ENCODE peak calls at places on chromosomes 16 and 17, in eight cellular contexts. One of them, this sample, is unnamed.
A peak's percentile ranks its signal among the peaks of the same experiment; 100 is the strongest.

GRCh38 chr17:36002631-36003030 is 1.3 kb upstream of the CCL15 start:
- DNase-seq in endothelial cell of umbilical vein: no peak
- DNase-seq in heart right ventricle: no peak
- DNase-seq in mucosa of descending colon: no peak
- DNase-seq in stomach: no peak
- DNase-seq in transverse colon: no peak
- DNase-seq in endodermal cell: no peak
- DNase-seq in GM23248: no peak
- DNase-seq in this sample: no peak

GRCh38 chr17:34116306-34116705 is 138.8 kb upstream of the CCL2 start:
- DNase-seq in endothelial cell of umbilical vein: no peak
- DNase-seq in heart right ventricle: no peak
- DNase-seq in mucosa of descending colon: no peak
- DNase-seq in stomach: no peak
- DNase-seq in transverse colon: no peak
- DNase-seq in endodermal cell: peak; percentile 35
- DNase-seq in GM23248: no peak
- DNase-seq in this sample: no peak

GRCh38 chr17:59620518-59621259 is 994 bp downstream of the CLTC start:
- DNase-seq in endothelial cell of umbilical vein: peak; percentile 45
- DNase-seq in heart right ventricle: peak; percentile 35
- DNase-seq in mucosa of descending colon: peak; percentile 63
- DNase-seq in stomach: peak; percentile 49
- DNase-seq in transverse colon: peak; percentile 49
- DNase-seq in endodermal cell: peak; percentile 80
- DNase-seq in GM23248: peak; percentile 68
- DNase-seq in this sample: no peak

GRCh38 chr17:65154770-65155589 is 17.8 kb downstream of the RGS9 start:
- DNase-seq in endothelial cell of umbilical vein: peak; percentile 35
- DNase-seq in heart right ventricle: no peak
- DNase-seq in mucosa of descending colon: peak; percentile 32
- DNase-seq in stomach: no peak
- DNase-seq in transverse colon: no peak
- DNase-seq in endodermal cell: no peak
- DNase-seq in GM23248: peak; percentile 67
- DNase-seq in this sample: no peak

GRCh38 chr17:81514735-81515529 is 2.3 kb upstream of the ACTG1 start:
- DNase-seq in endothelial cell of umbilical vein: peak; percentile 55
- DNase-seq in heart right ventricle: peak; percentile 81
- DNase-seq in mucosa of descending colon: peak; percentile 93
- DNase-seq in stomach: peak; percentile 87
- DNase-seq in transverse colon: peak; percentile 90
- DNase-seq in endodermal cell: peak; percentile 96
- DNase-seq in GM23248: peak; percentile 88
- DNase-seq in this sample: peak; percentile 53

GRCh38 chr17:81254955-81255717 is 16.0 kb downstream of the NDUFAF8 start:
- DNase-seq in endothelial cell of umbilical vein: peak; percentile 64
- DNase-seq in heart right ventricle: peak; percentile 85
- DNase-seq in mucosa of descending colon: peak; percentile 87
- DNase-seq in stomach: peak; percentile 96
- DNase-seq in transverse colon: peak; percentile 87
- DNase-seq in endodermal cell: peak; percentile 93
- DNase-seq in GM23248: peak; percentile 83
- DNase-seq in this sample: peak; percentile 86

GRCh38 chr16:23563186-23563585 is 5.7 kb downstream of the UBFD1 start:
- DNase-seq in endothelial cell of umbilical vein: no peak
- DNase-seq in heart right ventricle: no peak
- DNase-seq in mucosa of descending colon: no peak
- DNase-seq in stomach: no peak
- DNase-seq in transverse colon: no peak
- DNase-seq in endodermal cell: no peak
- DNase-seq in GM23248: no peak
- DNase-seq in this sample: no peak

GRCh38 chr17:10824874-10825273 is 13.0 kb downstream of the PIRT start:
- DNase-seq in endothelial cell of umbilical vein: no peak
- DNase-seq in heart right ventricle: no peak
- DNase-seq in mucosa of descending colon: no peak
- DNase-seq in stomach: no peak
- DNase-seq in transverse colon: no peak
- DNase-seq in endodermal cell: no peak
- DNase-seq in GM23248: no peak
- DNase-seq in this sample: no peak

GRCh38 chr16:11233727-11234376 is 22.2 kb downstream of the SOCS1 start:
- DNase-seq in endothelial cell of umbilical vein: no peak
- DNase-seq in heart right ventricle: no peak
- DNase-seq in mucosa of descending colon: no peak
- DNase-seq in stomach: no peak
- DNase-seq in transverse colon: peak; percentile 34
- DNase-seq in endodermal cell: peak; percentile 64
- DNase-seq in GM23248: no peak
- DNase-seq in this sample: no peak

GRCh38 chr16:19601083-19601976 is 45.8 kb downstream of the VPS35L start:
- DNase-seq in endothelial cell of umbilical vein: peak; percentile 60
- DNase-seq in heart right ventricle: no peak
- DNase-seq in mucosa of descending colon: no peak
- DNase-seq in stomach: no peak
- DNase-seq in transverse colon: peak; percentile 13
- DNase-seq in endodermal cell: peak; percentile 78
- DNase-seq in GM23248: peak; percentile 64
- DNase-seq in this sample: no peak

GRCh38 chr16:17412221-17412620 is 58.5 kb downstream of the XYLT1 start:
- DNase-seq in endothelial cell of umbilical vein: no peak
- DNase-seq in heart right ventricle: no peak
- DNase-seq in mucosa of descending colon: no peak
- DNase-seq in stomach: no peak
- DNase-seq in transverse colon: no peak
- DNase-seq in endodermal cell: no peak
- DNase-seq in GM23248: peak; percentile 52
- DNase-seq in this sample: no peak

GRCh38 chr16:61929801-61930200 is 106.4 kb downstream of the CDH8 start:
- DNase-seq in endothelial cell of umbilical vein: no peak
- DNase-seq in heart right ventricle: no peak
- DNase-seq in mucosa of descending colon: no peak
- DNase-seq in stomach: no peak
- DNase-seq in transverse colon: no peak
- DNase-seq in endodermal cell: no peak
- DNase-seq in GM23248: no peak
- DNase-seq in this sample: no peak

GRCh38 chr17:38325221-38325851 is 18.4 kb downstream of the GPR179 start:
- DNase-seq in endothelial cell of umbilical vein: no peak
- DNase-seq in heart right ventricle: no peak
- DNase-seq in mucosa of descending colon: no peak
- DNase-seq in stomach: no peak
- DNase-seq in transverse colon: no peak
- DNase-seq in endodermal cell: peak; percentile 59
- DNase-seq in GM23248: no peak
- DNase-seq in this sample: peak; percentile 22

GRCh38 chr17:58840820-58841612 is 85.4 kb downstream of the PPM1E start:
- DNase-seq in endothelial cell of umbilical vein: peak; percentile 30
- DNase-seq in heart right ventricle: no peak
- DNase-seq in mucosa of descending colon: no peak
- DNase-seq in stomach: no peak
- DNase-seq in transverse colon: no peak
- DNase-seq in endodermal cell: no peak
- DNase-seq in GM23248: no peak
- DNase-seq in this sample: no peak

DNA sequence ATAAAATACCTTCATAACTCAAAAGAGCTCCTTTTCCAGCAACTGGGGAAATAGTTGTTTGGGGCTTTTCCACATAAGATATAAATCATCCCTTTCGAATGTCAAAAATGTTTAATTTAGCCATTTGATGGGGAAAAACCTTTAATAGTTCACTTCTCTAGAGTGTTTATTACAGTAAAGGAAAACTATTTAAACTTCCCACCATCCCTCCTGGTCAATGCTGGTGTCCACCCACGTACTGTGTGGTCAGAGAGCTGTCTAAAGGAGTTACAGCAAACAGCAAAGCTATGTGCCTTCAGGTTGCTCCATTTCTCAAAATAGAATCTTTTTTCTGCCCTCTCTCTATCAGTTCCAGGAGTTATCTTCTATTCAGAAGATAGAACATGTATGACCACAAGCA is 33.5 kb downstream of the KANSL1 start:
- DNase-seq in endothelial cell of umbilical vein: no peak
- DNase-seq in heart right ventricle: no peak
- DNase-seq in mucosa of descending colon: no peak
- DNase-seq in stomach: no peak
- DNase-seq in transverse colon: no peak
- DNase-seq in endodermal cell: no peak
- DNase-seq in GM23248: peak; percentile 87
- DNase-seq in this sample: no peak
- H3K4me1 ChIP-seq in endothelial cell of umbilical vein: peaks cover 49% of the 10 kb centered on the region
- H3K4me1 ChIP-seq in heart right ventricle: peaks cover 89% of the 10 kb centered on the region
- H3K4me1 ChIP-seq in mucosa of descending colon: peaks cover 33% of the 10 kb centered on the region
- H3K4me1 ChIP-seq in stomach: peaks cover 65% of the 10 kb centered on the region
- H3K4me1 ChIP-seq in transverse colon: peaks cover 89% of the 10 kb centered on the region
- H3K4me1 ChIP-seq in endodermal cell: peaks cover 7% of the 10 kb centered on the region
- H3K4me1 ChIP-seq in GM23248: peaks cover 50% of the 10 kb centered on the region
- H3K4me1 ChIP-seq in this sample: peaks cover 51% of the 10 kb centered on the region

DNA sequence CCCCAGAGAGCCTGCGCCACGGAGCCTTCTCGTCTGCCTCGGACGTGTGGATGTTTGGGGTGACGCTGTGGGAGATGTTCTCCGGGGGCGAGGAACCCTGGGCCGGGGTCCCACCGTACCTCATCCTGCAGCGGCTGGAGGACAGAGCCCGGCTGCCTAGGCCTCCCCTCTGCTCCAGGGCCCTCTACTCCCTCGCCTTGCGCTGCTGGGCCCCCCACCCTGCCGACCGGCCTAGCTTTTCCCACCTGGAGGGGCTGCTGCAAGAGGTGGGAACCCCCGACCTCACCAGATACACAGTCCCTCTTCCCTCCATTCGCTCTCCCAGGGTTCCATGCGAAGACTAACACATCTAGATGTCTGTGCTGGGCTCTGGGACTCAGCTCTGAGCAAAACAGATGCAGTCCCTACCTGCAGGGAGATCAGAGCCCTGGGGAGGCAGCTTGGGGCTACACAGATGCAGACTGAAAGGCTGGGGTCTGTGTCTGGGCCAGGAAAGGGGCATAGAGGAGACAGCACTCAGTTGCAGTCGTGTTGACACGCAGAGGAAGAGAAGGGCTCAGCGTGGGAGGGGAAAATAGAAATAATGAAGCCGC is 3.7 kb downstream of the TNK1 start:
- DNase-seq in endothelial cell of umbilical vein: no peak
- DNase-seq in heart right ventricle: no peak
- DNase-seq in mucosa of descending colon: no peak
- DNase-seq in stomach: no peak
- DNase-seq in transverse colon: no peak
- DNase-seq in endodermal cell: peak; percentile 62
- DNase-seq in GM23248: no peak
- DNase-seq in this sample: no peak
- H3K4me3 ChIP-seq in endothelial cell of umbilical vein: peak overlapping the region; percentile 34
- H3K4me3 ChIP-seq in heart right ventricle: peak overlapping the region; percentile 47
- H3K4me3 ChIP-seq in mucosa of descending colon: no peak overlapping the region
- H3K4me3 ChIP-seq in stomach: peak overlapping the region; percentile 43
- H3K4me3 ChIP-seq in transverse colon: peak overlapping the region; percentile 31
- H3K4me3 ChIP-seq in endodermal cell: no peak overlapping the region
- H3K4me3 ChIP-seq in GM23248: no peak overlapping the region
- H3K4me3 ChIP-seq in this sample: no peak overlapping the region

GRCh38 chr17:28940142-28940541 is 11.2 kb downstream of the PHF12 start:
- DNase-seq in endothelial cell of umbilical vein: no peak
- DNase-seq in heart right ventricle: no peak
- DNase-seq in mucosa of descending colon: no peak
- DNase-seq in stomach: no peak
- DNase-seq in transverse colon: no peak
- DNase-seq in endodermal cell: no peak
- DNase-seq in GM23248: no peak
- DNase-seq in this sample: no peak
- H3K4me1 ChIP-seq in endothelial cell of umbilical vein: peaks cover 17% of the 10 kb centered on the region
- H3K4me1 ChIP-seq in heart right ventricle: peaks cover 81% of the 10 kb centered on the region
- H3K4me1 ChIP-seq in mucosa of descending colon: peaks cover 19% of the 10 kb centered on the region
- H3K4me1 ChIP-seq in stomach: peaks cover 52% of the 10 kb centered on the region
- H3K4me1 ChIP-seq in transverse colon: peaks cover 84% of the 10 kb centered on the region
- H3K4me1 ChIP-seq in endodermal cell: peaks cover 8% of the 10 kb centered on the region
- H3K4me1 ChIP-seq in GM23248: peaks cover 45% of the 10 kb centered on the region
- H3K4me1 ChIP-seq in this sample: peaks cover 7% of the 10 kb centered on the region

GRCh38 chr16:75262104-75262799 is 10.8 kb upstream of the BCAR1 start:
- DNase-seq in endothelial cell of umbilical vein: peak; percentile 44
- DNase-seq in heart right ventricle: peak; percentile 51
- DNase-seq in mucosa of descending colon: peak; percentile 82
- DNase-seq in stomach: peak; percentile 60
- DNase-seq in transverse colon: peak; percentile 77
- DNase-seq in endodermal cell: peak; percentile 45
- DNase-seq in GM23248: no peak
- DNase-seq in this sample: no peak
- H3K4me3 ChIP-seq in endothelial cell of umbilical vein: no peak overlapping the region
- H3K4me3 ChIP-seq in heart right ventricle: no peak overlapping the region
- H3K4me3 ChIP-seq in mucosa of descending colon: no peak overlapping the region
- H3K4me3 ChIP-seq in stomach: no peak overlapping the region
- H3K4me3 ChIP-seq in transverse colon: no peak overlapping the region
- H3K4me3 ChIP-seq in endodermal cell: no peak overlapping the region
- H3K4me3 ChIP-seq in GM23248: peak overlapping the region; percentile 76
- H3K4me3 ChIP-seq in this sample: peak overlapping the region; percentile 86

GRCh38 chr16:86044241-86044671 is 145.3 kb downstream of the IRF8 start:
- DNase-seq in endothelial cell of umbilical vein: peak; percentile 36
- DNase-seq in heart right ventricle: peak; percentile 46
- DNase-seq in mucosa of descending colon: peak; percentile 51
- DNase-seq in stomach: peak; percentile 31
- DNase-seq in transverse colon: peak; percentile 39
- DNase-seq in endodermal cell: peak; percentile 93
- DNase-seq in GM23248: peak; percentile 61
- DNase-seq in this sample: no peak

GRCh38 chr16:86046901-86047300 is 147.9 kb downstream of the IRF8 start:
- DNase-seq in endothelial cell of umbilical vein: no peak
- DNase-seq in heart right ventricle: no peak
- DNase-seq in mucosa of descending colon: no peak
- DNase-seq in stomach: no peak
- DNase-seq in transverse colon: peak; percentile 2
- DNase-seq in endodermal cell: peak; percentile 60
- DNase-seq in GM23248: no peak
- DNase-seq in this sample: no peak

GRCh38 chr16:86046026-86046713 is 147.2 kb downstream of the IRF8 start:
- DNase-seq in endothelial cell of umbilical vein: no peak
- DNase-seq in heart right ventricle: no peak
- DNase-seq in mucosa of descending colon: no peak
- DNase-seq in stomach: no peak
- DNase-seq in transverse colon: peak; percentile 3
- DNase-seq in endodermal cell: peak; percentile 48
- DNase-seq in GM23248: no peak
- DNase-seq in this sample: no peak

GRCh38 chr16:86044881-86045600 is 146.1 kb downstream of the IRF8 start:
- DNase-seq in endothelial cell of umbilical vein: no peak
- DNase-seq in heart right ventricle: no peak
- DNase-seq in mucosa of descending colon: peak; percentile 54
- DNase-seq in stomach: peak; percentile 67
- DNase-seq in transverse colon: peak; percentile 24
- DNase-seq in endodermal cell: peak; percentile 47
- DNase-seq in GM23248: no peak
- DNase-seq in this sample: no peak

DNA sequence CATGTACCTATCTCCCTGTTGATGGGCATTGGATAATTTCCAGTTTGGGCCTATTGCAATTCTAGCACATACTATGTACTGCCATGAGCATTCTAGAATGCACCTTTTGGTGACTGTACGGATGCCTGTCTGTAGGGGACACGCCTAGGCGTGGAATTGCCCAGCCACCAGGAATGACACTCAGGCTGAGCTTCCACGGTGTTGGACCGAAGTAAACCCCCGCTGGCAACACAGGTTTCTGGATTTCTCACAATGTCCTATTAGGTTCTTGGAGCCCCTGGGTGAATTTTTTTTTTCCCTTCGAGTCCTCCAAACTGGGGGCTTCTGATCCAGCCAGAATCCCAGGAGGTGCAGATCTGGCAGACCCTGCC is 146.6 kb downstream of the IRF8 start:
- DNase-seq in endothelial cell of umbilical vein: no peak
- DNase-seq in heart right ventricle: no peak
- DNase-seq in mucosa of descending colon: no peak
- DNase-seq in stomach: no peak
- DNase-seq in transverse colon: peak; percentile 1
- DNase-seq in endodermal cell: peak; percentile 30
- DNase-seq in GM23248: no peak
- DNase-seq in this sample: no peak
- H3K4me1 ChIP-seq in endothelial cell of umbilical vein: no peaks in the 10 kb centered on the region
- H3K4me1 ChIP-seq in heart right ventricle: no peaks in the 10 kb centered on the region
- H3K4me1 ChIP-seq in mucosa of descending colon: no peaks in the 10 kb centered on the region
- H3K4me1 ChIP-seq in stomach: no peaks in the 10 kb centered on the region
- H3K4me1 ChIP-seq in transverse colon: no peaks in the 10 kb centered on the region
- H3K4me1 ChIP-seq in endodermal cell: peaks cover 10% of the 10 kb centered on the region
- H3K4me1 ChIP-seq in GM23248: no peaks in the 10 kb centered on the region
- H3K4me1 ChIP-seq in this sample: no peaks in the 10 kb centered on the region